ENCODE peak calls at places on chromosomes 7 and 10, in eight cellular contexts. W, K, M, Y, E, P, B and S are unnamed samples.

GRCh38 chr10:21526952-21527633 is 1.6 kb upstream of the SKIDA1 start:
- DNase-seq in M (peak; percentile 39), P (peak; percentile 69), W (peak; percentile 52), K (peak; percentile 59), B (peak; percentile 32), E (no peak), Y (peak; percentile 50), S (peak; percentile 88)

GRCh38 chr10:122140477-122140902 is 130.6 kb upstream of the BTBD16 start:
- DNase-seq in P (peak; percentile 73), B (no peak), W (no peak), M (no peak), E (no peak), K (no peak), Y (no peak), S (peak; percentile 50)

GRCh38 chr10:6171891-6172354 is 30.8 kb upstream of the PFKFB3 start:
- DNase-seq in P (no peak), W (no peak), Y (no peak), B (no peak), M (no peak), K (peak; percentile 59), E (no peak), S (no peak)

GRCh38 chr7:150370612-150371071 is 2.0 kb downstream of the REPIN1 start:
- DNase-seq in B (no peak), M (no peak), W (no peak), P (peak; percentile 78), K (peak; percentile 31), E (no peak), Y (no peak), S (no peak)

GRCh38 chr10:19839090-19839489 is 22.9 kb downstream of the PLXDC2 start:
- DNase-seq in B (no peak), W (no peak), E (no peak), M (no peak), Y (no peak), P (no peak), K (no peak), S (no peak)

GRCh38 chr10:69800109-69800508 is 1.6 kb upstream of the COL13A1 start:
- DNase-seq in M (no peak), Y (peak; percentile 34), P (peak; percentile 62), K (no peak), W (peak; percentile 67), B (no peak), E (no peak), S (peak; percentile 78)

GRCh38 chr10:10798543-10799192 is 219.0 kb upstream of the CELF2 start:
- DNase-seq in E (no peak), P (no peak), K (peak; percentile 28), M (no peak), B (no peak), W (peak; percentile 29), Y (peak; percentile 61), S (no peak)

GRCh38 chr7:94289071-94289470 is 105.6 kb upstream of the COL1A2 start:
- DNase-seq in B (no peak), W (peak; percentile 76), M (no peak), P (peak; percentile 79), E (no peak), K (no peak), Y (no peak), S (peak; percentile 87)

GRCh38 chr7:141558544-141559183 is 7.5 kb downstream of the AGK start:
- DNase-seq in M (no peak), E (no peak), B (no peak), P (peak; percentile 8), Y (peak; percentile 52), K (no peak), W (no peak), S (no peak)

GRCh38 chr10:114550756-114551290 is 107.3 kb downstream of the ABLIM1 start:
- DNase-seq in Y (peak; percentile 49), W (no peak), E (no peak), K (no peak), P (peak; percentile 51), M (no peak), B (no peak), S (no peak)